ENCODE peak calls at places on chromosomes 3 and 15, in four cellular contexts. F is AG04450, I is BJ, S is WTC11. Q is an unnamed sample.

GRCh38 chr3:37262816-37263393 is 88.5 kb upstream of the LRRFIP2 start:
- DNase-seq in F (no peak), I (no peak), S (no peak), Q (no peak)

GRCh38 chr3:156187146-156187769 is 66.9 kb downstream of the KCNAB1 start:
- DNase-seq in F (no peak), I (no peak), S (no peak), Q (peak)

GRCh38 chr3:10164546-10165393 is at the start of gene IRAK2:
- DNase-seq in F (no peak), I (no peak), S (peak), Q (no peak)

GRCh38 chr3:61545716-61546115 is 15.7 kb upstream of the PTPRG start:
- DNase-seq in F (no peak), I (no peak), S (no peak), Q (no peak)

GRCh38 chr3:188558343-188559068 is 404.5 kb downstream of the LPP start:
- DNase-seq in F (no peak), I (no peak), S (no peak), Q (no peak)

GRCh38 chr3:129605593-129606521 is 619 bp downstream of the PLXND1 start:
- DNase-seq in F (no peak), I (no peak), S (peak), Q (no peak)

GRCh38 chr3:112734718-112735350 is 93.9 kb upstream of the CCDC80 start:
- DNase-seq in F (peak), I (no peak), S (peak), Q (no peak)

GRCh38 chr3:123618076-123618703 is 33.3 kb upstream of the HACD2 start:
- DNase-seq in F (no peak), I (no peak), S (no peak), Q (no peak)

GRCh38 chr3:185758912-185759311 is 65.9 kb downstream of the IGF2BP2 start:
- DNase-seq in F (no peak), I (no peak), S (no peak), Q (no peak)

GRCh38 chr15:80828796-80829195 is 49.6 kb downstream of the CEMIP start:
- DNase-seq in F (no peak), I (no peak), S (no peak), Q (no peak)

GRCh38 chr3:115239717-115240116 is 92.6 kb upstream of the ZBTB20 start:
- DNase-seq in F (peak), I (peak), S (no peak), Q (peak)

GRCh38 chr3:50502584-50503423 is 630 bp downstream of the CACNA2D2 start:
- DNase-seq in F (no peak), I (no peak), S (peak), Q (no peak)

GRCh38 chr15:80996247-80996646 is 4.5 kb upstream of the TLNRD1 start:
- DNase-seq in F (no peak), I (no peak), S (no peak), Q (no peak)

GRCh38 chr3:101574388-101575156 is 592 bp downstream of the PCNP start:
- DNase-seq in F (no peak), I (no peak), S (peak), Q (no peak)

GRCh38 chr3:183862610-183863009 is 22.1 kb downstream of the PARL start:
- DNase-seq in F (no peak), I (no peak), S (no peak), Q (peak)

GRCh38 chr3:13022348-13023250 is 50.6 kb downstream of the IQSEC1 start:
- DNase-seq in F (peak), I (peak), S (peak), Q (peak)

GRCh38 chr3:168620854-168621253 is 525.1 kb upstream of the GOLIM4 start:
- DNase-seq in F (no peak), I (no peak), S (peak), Q (no peak)

GRCh38 chr3:45687828-45688193 is 1.4 kb upstream of the SACM1L start:
- DNase-seq in F (no peak), I (no peak), S (no peak), Q (no peak)

GRCh38 chr3:44509393-44509921 is 32.0 kb upstream of the ZNF445 start:
- DNase-seq in F (no peak), I (no peak), S (no peak), Q (no peak)

GRCh38 chr15:52532427-52532826 is 3.7 kb upstream of the MYO5A start:
- DNase-seq in F (no peak), I (no peak), S (no peak), Q (no peak)

GRCh38 chr3:51676102-51676640 is 5.1 kb downstream of the TEX264 start:
- DNase-seq in F (no peak), I (no peak), S (no peak), Q (no peak)

GRCh38 chr3:114856867-114857266 is 290.2 kb downstream of the ZBTB20 start:
- DNase-seq in F (no peak), I (no peak), S (no peak), Q (no peak)

GRCh38 chr3:123586966-123587365 is 2.1 kb upstream of the HACD2 start:
- DNase-seq in F (no peak), I (no peak), S (no peak), Q (no peak)

GRCh38 chr15:95134306-95135100 is 903.1 kb downstream of the MCTP2 start:
- DNase-seq in F (no peak), I (peak), S (no peak), Q (no peak)

GRCh38 chr3:169661567-169662214 is 1.8 kb downstream of the MECOM start:
- DNase-seq in F (no peak), I (no peak), S (peak), Q (no peak)

GRCh38 chr3:48564022-48564421 is 441 bp upstream of the UCN2 start:
- DNase-seq in F (no peak), I (no peak), S (no peak), Q (no peak)

GRCh38 chr3:109532257-109533216 is 195.2 kb upstream of the DPPA4 start:
- DNase-seq in F (peak), I (no peak), S (peak), Q (no peak)

GRCh38 chr3:134155456-134155855 is 95.2 kb downstream of the RYK start:
- DNase-seq in F (no peak), I (no peak), S (no peak), Q (no peak)

DNA sequence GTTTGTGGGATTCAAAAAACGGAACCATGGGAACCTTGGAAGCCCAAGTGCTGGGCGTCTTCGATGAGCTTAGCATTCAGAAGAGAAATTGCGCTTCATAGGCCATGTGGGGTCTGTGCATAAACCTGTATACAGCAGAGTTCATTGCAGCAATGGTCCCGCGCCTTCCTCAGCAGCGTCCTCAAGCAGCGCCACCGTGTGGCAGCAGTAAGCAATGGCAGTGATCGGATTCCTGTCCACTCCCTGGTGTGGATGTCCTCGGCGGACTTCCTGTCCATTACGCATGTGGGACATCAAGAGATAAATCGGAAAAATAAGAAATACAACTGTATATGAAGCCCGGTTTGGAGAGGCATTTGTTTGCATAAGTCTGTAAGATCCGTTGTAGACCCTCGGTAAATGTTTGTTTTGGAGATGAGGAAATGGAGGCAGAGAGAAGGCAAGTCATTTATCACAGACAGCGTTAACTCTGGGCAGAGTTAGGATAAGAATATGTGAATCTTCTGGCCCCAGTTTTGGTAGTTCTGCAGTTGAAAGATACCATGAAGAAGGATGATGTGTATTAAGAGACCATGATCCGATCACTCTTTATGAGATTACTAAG is 57.7 kb downstream of the CNTN4 start:
- DNase-seq in F (no peak), I (no peak), S (peak), Q (no peak)
- TF ChIP-seq CTCF in F (no peak), I (no peak), S (peak), Q (peak)

DNA sequence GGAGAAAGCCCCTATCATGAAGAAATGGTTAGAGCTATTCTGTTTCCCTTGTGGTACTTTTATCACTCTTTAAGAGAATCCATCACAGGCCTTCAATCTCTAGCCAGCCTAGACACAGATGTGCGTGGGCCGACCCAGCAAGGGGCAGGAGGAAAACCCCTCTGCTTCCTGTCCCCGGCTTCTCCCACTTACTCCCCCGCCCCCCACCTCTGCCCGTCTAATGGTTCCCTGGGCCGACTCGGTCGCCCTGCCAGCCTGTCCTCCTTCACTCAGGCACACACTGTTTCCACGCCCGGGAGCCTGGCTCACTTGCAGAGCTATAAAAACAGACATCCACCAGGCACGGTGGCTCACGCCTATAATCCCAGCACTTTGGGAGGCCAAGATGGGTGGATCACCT is 58.3 kb upstream of the TFRC start:
- DNase-seq in F (no peak), I (no peak), S (no peak), Q (no peak)
- TF ChIP-seq CTCF in F (no peak), I (no peak), S (no peak), Q (no peak)

DNA sequence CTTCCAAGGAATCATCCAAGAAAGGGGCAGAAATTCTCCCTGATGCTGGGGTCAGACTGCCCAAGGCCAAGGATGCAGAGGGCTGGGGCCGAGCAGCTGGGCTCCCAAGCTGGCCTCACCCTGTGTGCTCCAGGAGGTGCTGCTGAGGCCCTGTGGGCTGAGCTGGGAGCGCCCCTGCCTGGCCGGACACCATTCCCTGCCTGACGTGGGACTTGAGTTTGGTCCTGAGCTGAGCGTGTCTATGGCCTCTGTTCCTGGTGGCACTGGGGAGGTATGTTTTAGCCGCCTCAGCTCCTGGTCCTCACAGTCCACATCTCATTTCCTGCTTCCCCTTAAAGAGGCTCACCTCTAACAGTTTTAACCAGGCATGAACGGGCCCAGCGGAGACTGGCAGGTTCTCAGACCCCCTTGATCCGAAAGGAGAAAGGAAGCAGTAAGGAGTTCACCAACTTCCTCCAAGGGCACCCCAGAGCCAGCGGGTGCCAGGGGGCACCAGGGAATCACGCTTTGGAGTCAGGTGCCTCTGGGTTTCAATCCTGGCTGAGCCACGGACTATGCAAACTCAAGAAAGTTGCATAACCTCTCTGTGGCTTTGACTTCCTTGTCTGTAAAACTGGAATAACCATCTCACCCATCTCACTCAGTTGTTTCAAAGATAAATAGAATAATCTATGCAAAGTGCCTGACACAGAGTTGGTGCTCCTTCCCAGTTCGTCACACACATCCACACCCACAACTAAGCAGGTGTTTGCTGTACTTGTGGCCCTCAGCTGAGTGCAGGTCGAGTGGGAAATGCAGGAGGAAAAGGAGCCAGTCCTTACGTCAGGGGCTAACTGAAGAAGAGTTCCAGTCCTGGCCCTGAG is 48.6 kb downstream of the SLC12A8 start:
- DNase-seq in F (no peak), I (no peak), S (peak), Q (no peak)
- TF ChIP-seq CTCF in F (no peak), I (peak), S (no peak), Q (peak)

GRCh38 chr15:77685082-77685815 is 52.5 kb upstream of the LINGO1 start:
- DNase-seq in F (no peak), I (no peak), S (no peak), Q (no peak)

GRCh38 chr15:77689821-77690220 is 57.1 kb upstream of the LINGO1 start:
- DNase-seq in F (no peak), I (no peak), S (no peak), Q (no peak)

GRCh38 chr15:77688270-77689058 is 55.8 kb upstream of the LINGO1 start:
- DNase-seq in F (no peak), I (no peak), S (no peak), Q (no peak)

GRCh38 chr15:77682564-77682963 is 49.9 kb upstream of the LINGO1 start:
- DNase-seq in F (no peak), I (no peak), S (no peak), Q (no peak)

DNA sequence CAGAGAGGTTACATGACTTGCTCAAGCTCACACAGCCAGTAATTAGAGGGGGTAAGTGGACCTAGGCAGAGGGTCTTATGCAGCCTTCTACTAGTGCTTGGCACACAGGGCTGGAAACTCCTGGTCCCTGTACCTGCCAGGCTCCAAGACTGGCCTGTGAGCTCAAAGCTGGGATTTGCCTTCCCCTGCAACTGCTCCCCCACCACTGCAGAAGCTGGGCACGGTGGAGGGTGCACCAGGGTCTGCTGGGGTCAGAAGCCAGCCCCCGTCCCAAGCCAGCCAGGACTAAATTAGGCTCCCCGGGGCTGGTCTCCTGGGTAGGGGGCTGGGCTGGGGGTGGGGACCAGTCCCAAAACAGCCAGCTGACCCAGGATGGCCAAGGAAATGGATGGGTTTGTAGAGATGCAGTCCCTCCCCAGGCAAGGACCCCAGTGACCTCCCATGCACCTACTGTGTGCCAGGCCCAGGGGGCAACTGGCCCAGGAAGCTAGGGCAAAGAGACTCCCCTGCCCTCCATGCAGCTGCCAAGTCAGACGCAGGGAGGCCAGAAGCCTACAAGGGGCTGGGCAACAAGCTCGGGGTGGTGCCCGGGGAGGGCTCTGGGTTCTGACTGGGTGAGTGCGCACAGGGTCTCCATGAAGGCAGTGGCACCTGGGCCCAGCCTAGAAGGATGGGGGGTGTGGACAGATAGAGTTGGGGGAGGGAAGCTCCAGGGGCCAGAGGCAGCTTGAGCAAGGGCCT is 51.8 kb upstream of the LINGO1 start:
- DNase-seq in F (no peak), I (no peak), S (no peak), Q (no peak)
- TF ChIP-seq CTCF in F (no peak), I (no peak), S (no peak), Q (no peak)

GRCh38 chr3:142853270-142854163 is 35.4 kb downstream of the PCOLCE2 start:
- DNase-seq in F (no peak), I (no peak), S (no peak), Q (peak)
- TF ChIP-seq CTCF in F (no peak), I (no peak), S (no peak), Q (peak)